ENCODE peak calls at places on chromosomes 3 and 15, in seven cellular contexts. O is NT2/D1; F is CD8-positive, alpha-beta memory T cell; T is HCT116; Z is psoas muscle; S is CD4-positive, alpha-beta T cell; M is HL-60. H is an unnamed sample. For H3K27me3, the result is how much of the 10 kb centered on the place peaks cover.

GRCh38 chr3:32392530-32393302 is 1.1 kb downstream of the CMTM7 start:
- DNase-seq in M (no peak), S (no peak), T (no peak), O (no peak), F (no peak), Z (peak), H (peak)

GRCh38 chr3:6074952-6075351 is 786.0 kb upstream of the GRM7 start:
- DNase-seq in M (no peak), O (no peak), S (no peak), F (no peak), T (no peak), Z (no peak), H (no peak)

GRCh38 chr3:52845691-52846426 is 11.0 kb upstream of the MUSTN1 start:
- DNase-seq in Z (peak), F (no peak), T (no peak), O (no peak), S (peak), M (no peak), H (no peak)

GRCh38 chr3:59515936-59516335 is 466.1 kb upstream of the CFAP20DC start:
- DNase-seq in Z (no peak), S (no peak), O (no peak), T (no peak), M (no peak), F (no peak), H (no peak)

GRCh38 chr3:145259166-145259565 is 901.8 kb downstream of the PLOD2 start:
- DNase-seq in S (no peak), O (no peak), T (no peak), Z (no peak), M (no peak), F (no peak), H (no peak)

GRCh38 chr15:43776718-43777292 is at the start of gene ELL3:
- DNase-seq in O (peak), M (peak), Z (peak), F (peak), T (peak), S (peak), H (peak)

GRCh38 chr3:48423883-48424695 is 5.8 kb downstream of the PLXNB1 start:
- DNase-seq in M (peak), T (no peak), S (no peak), F (no peak), Z (peak), O (no peak), H (no peak)

GRCh38 chr3:73622135-73622534 is 2.6 kb downstream of the PDZRN3 start:
- DNase-seq in O (no peak), T (no peak), S (no peak), Z (peak), F (no peak), M (no peak), H (peak)

GRCh38 chr3:49916686-49917085 is 12.9 kb downstream of the MON1A start:
- DNase-seq in S (no peak), T (no peak), Z (no peak), O (no peak), F (no peak), M (no peak), H (no peak)

GRCh38 chr3:171388537-171388936 is 71.7 kb downstream of the TNIK start:
- DNase-seq in Z (no peak), M (no peak), F (no peak), S (no peak), T (no peak), O (no peak), H (no peak)

GRCh38 chr15:71780349-71780976 is 29.9 kb upstream of the NR2E3 start:
- DNase-seq in T (no peak), O (peak), M (peak), F (peak), S (peak), Z (no peak), H (no peak)

GRCh38 chr3:159787191-159787590 is 201.4 kb upstream of the IL12A start:
- DNase-seq in Z (no peak), O (no peak), T (peak), M (no peak), S (no peak), F (no peak), H (no peak)

GRCh38 chr15:60137711-60138396 is 133.7 kb downstream of the FOXB1 start:
- DNase-seq in M (no peak), S (no peak), Z (no peak), O (no peak), T (no peak), F (no peak), H (no peak)

GRCh38 chr15:92801774-92802464 is 98.2 kb upstream of the CHD2 start:
- DNase-seq in T (peak), O (no peak), F (no peak), S (no peak), Z (peak), M (peak), H (peak)

GRCh38 chr3:1326546-1326945 is 233.7 kb downstream of the CNTN6 start:
- DNase-seq in S (no peak), M (no peak), O (no peak), F (no peak), T (no peak), Z (no peak), H (no peak)

GRCh38 chr15:56491110-56491722 is 26.3 kb upstream of the MNS1 start:
- DNase-seq in O (peak), M (peak), T (peak), S (peak), Z (no peak), F (peak), H (no peak)

GRCh38 chr3:54853573-54854404 is 74.1 kb downstream of the LRTM1 start:
- DNase-seq in M (peak), T (no peak), F (no peak), Z (peak), S (no peak), O (peak), H (peak)

GRCh38 chr3:53974314-53974713 is 82.7 kb upstream of the SELENOK start:
- DNase-seq in T (no peak), F (no peak), S (no peak), M (no peak), Z (no peak), O (no peak), H (no peak)

GRCh38 chr15:94066046-94066445 is 165.3 kb upstream of the MCTP2 start:
- DNase-seq in T (no peak), S (no peak), F (no peak), M (no peak), O (no peak), Z (no peak), H (no peak)

GRCh38 chr15:95175914-95176658 is 944.7 kb downstream of the MCTP2 start:
- DNase-seq in S (no peak), F (no peak), M (no peak), O (no peak), Z (no peak), T (no peak), H (no peak)

GRCh38 chr15:39963806-39964205 is 29.9 kb downstream of the EIF2AK4 start:
- DNase-seq in Z (no peak), S (no peak), T (no peak), M (no peak), F (no peak), O (no peak), H (no peak)

GRCh38 chr3:64030741-64031140 is 7.4 kb upstream of the PSMD6 start:
- DNase-seq in F (peak), Z (peak), O (peak), S (peak), M (peak), T (peak), H (peak)

GRCh38 chr15:99703603-99704443 is 29.4 kb downstream of the LYSMD4 start:
- DNase-seq in S (no peak), T (peak), F (no peak), Z (no peak), O (no peak), M (peak), H (no peak)

GRCh38 chr3:70805044-70805732 is 492.8 kb upstream of the MDFIC2 start:
- DNase-seq in M (no peak), F (no peak), Z (no peak), S (no peak), T (no peak), O (no peak), H (no peak)

GRCh38 chr15:83282859-83283812 is 1.3 kb downstream of the BNC1 start:
- DNase-seq in O (no peak), M (no peak), S (no peak), F (no peak), Z (peak), T (no peak), H (no peak)

GRCh38 chr3:134314588-134315285 is 59.5 kb downstream of the AMOTL2 start:
- DNase-seq in O (no peak), T (no peak), F (no peak), Z (no peak), M (no peak), S (no peak), H (no peak)

GRCh38 chr3:118187221-118187620 is 847.4 kb downstream of the IGSF11 start:
- DNase-seq in F (no peak), Z (no peak), M (no peak), S (no peak), T (no peak), O (no peak), H (no peak)

GRCh38 chr15:31302778-31303433 is 23.7 kb upstream of the KLF13 start:
- DNase-seq in M (no peak), Z (peak), S (no peak), F (no peak), T (no peak), O (no peak), H (peak)

GRCh38 chr3:88957751-88958452 is 149.5 kb upstream of the EPHA3 start:
- DNase-seq in F (no peak), T (no peak), Z (no peak), M (no peak), O (no peak), S (no peak), H (no peak)

GRCh38 chr3:31880020-31880419 is 101.0 kb downstream of the OSBPL10 start:
- DNase-seq in O (no peak), S (no peak), F (no peak), M (peak), T (no peak), Z (no peak), H (peak)

GRCh38 chr3:129958715-129959114 is 15.8 kb upstream of the TRH start:
- DNase-seq in Z (no peak), S (no peak), F (no peak), O (no peak), M (no peak), T (no peak), H (no peak)

GRCh38 chr3:186643493-186643892 is 3.3 kb downstream of the FETUB start:
- DNase-seq in Z (no peak), O (peak), M (no peak), T (no peak), S (no peak), F (no peak), H (no peak)

GRCh38 chr15:25739687-25740121 is 123.4 kb downstream of the ATP10A start:
- DNase-seq in F (no peak), Z (no peak), M (peak), T (no peak), S (peak), O (peak), H (no peak)

GRCh38 chr15:93617443-93617842 is 528.4 kb upstream of the RGMA start:
- DNase-seq in F (no peak), Z (peak), M (no peak), S (no peak), T (no peak), O (no peak), H (no peak)

GRCh38 chr3:179100652-179101051 is 29.0 kb upstream of the ZMAT3 start:
- DNase-seq in Z (no peak), F (no peak), O (no peak), S (no peak), M (no peak), T (no peak), H (no peak)

GRCh38 chr3:94686208-94686607 is 623.3 kb downstream of the NSUN3 start:
- DNase-seq in Z (no peak), O (no peak), M (no peak), F (no peak), T (no peak), S (no peak), H (no peak)

GRCh38 chr15:74384566-74385441 is 17.4 kb upstream of the CYP11A1 start:
- DNase-seq in O (no peak), T (no peak), F (peak), Z (peak), S (no peak), M (peak), H (no peak)

GRCh38 chr3:50572158-50572557 is 2.8 kb downstream of the HEMK1 start:
- DNase-seq in Z (peak), T (no peak), O (peak), F (peak), M (peak), S (peak), H (peak)

GRCh38 chr15:70471517-70471916 is 291.8 kb downstream of the UACA start:
- DNase-seq in O (no peak), Z (no peak), T (no peak), S (no peak), M (no peak), F (no peak), H (no peak)
- H3K27me3 ChIP-seq in O (under half), Z (under half), T (under half), S (under half), M (under half), F (under half), H (under half)

DNA sequence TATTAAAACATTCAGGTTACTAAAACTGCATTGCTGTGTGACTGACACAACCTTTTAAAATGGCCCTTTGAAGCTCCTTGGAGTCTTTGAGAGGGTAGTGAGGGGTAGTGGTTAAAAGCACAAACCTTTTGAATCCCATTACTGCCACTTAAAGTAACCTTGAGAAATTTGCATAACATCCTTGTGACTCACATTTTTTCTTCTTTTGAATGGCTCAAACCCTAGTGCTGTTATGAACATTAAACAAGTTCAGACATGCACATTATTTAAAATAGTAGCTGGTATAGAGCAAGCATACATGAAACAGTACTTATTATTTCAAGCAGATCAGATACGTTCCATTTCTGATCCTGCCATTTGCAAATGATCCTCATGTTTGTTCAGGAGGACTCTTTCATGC is 3.7 kb upstream of the CLDN1 start:
- DNase-seq in Z (no peak), T (no peak), S (no peak), M (no peak), F (no peak), O (no peak), H (no peak)
- H3K27me3 ChIP-seq in Z (under half), T (under half), S (under half), M (under half), F (under half), O (under half), H (under half)

GRCh38 chr15:52794665-52795463 is 4.7 kb upstream of the ONECUT1 start:
- DNase-seq in M (no peak), T (no peak), Z (no peak), F (no peak), O (no peak), S (no peak), H (no peak)
- H3K27me3 ChIP-seq in M (half or more), T (under half), Z (half or more), F (half or more), O (under half), S (half or more), H (half or more)

GRCh38 chr3:184543256-184543655 is 18.3 kb upstream of the EPHB3 start:
- DNase-seq in M (no peak), Z (no peak), F (no peak), S (no peak), T (no peak), O (no peak), H (no peak)

GRCh38 chr3:184543848-184544512 is 17.6 kb upstream of the EPHB3 start:
- DNase-seq in O (peak), Z (peak), M (peak), S (peak), T (peak), F (peak), H (peak)

GRCh38 chr3:184540777-184541681 is 20.6 kb upstream of the EPHB3 start:
- DNase-seq in Z (no peak), S (peak), F (peak), O (peak), M (peak), T (peak), H (peak)

GRCh38 chr3:184542577-184542976 is 19.0 kb upstream of the EPHB3 start:
- DNase-seq in T (no peak), M (no peak), F (no peak), Z (no peak), O (no peak), S (no peak), H (no peak)

GRCh38 chr3:184541886-184542562 is 19.6 kb upstream of the EPHB3 start:
- DNase-seq in F (no peak), Z (no peak), T (no peak), M (no peak), O (no peak), S (no peak), H (no peak)
- H3K27me3 ChIP-seq in F (under half), Z (under half), T (under half), M (under half), O (under half), S (under half), H (under half)

GRCh38 chr15:69675727-69676126 is 223.1 kb downstream of the RPLP1 start:
- DNase-seq in S (no peak), F (no peak), Z (no peak), O (no peak), M (no peak), T (no peak), H (no peak)
- H3K27me3 ChIP-seq in S (under half), F (under half), Z (under half), O (under half), M (under half), T (under half), H (under half)

DNA sequence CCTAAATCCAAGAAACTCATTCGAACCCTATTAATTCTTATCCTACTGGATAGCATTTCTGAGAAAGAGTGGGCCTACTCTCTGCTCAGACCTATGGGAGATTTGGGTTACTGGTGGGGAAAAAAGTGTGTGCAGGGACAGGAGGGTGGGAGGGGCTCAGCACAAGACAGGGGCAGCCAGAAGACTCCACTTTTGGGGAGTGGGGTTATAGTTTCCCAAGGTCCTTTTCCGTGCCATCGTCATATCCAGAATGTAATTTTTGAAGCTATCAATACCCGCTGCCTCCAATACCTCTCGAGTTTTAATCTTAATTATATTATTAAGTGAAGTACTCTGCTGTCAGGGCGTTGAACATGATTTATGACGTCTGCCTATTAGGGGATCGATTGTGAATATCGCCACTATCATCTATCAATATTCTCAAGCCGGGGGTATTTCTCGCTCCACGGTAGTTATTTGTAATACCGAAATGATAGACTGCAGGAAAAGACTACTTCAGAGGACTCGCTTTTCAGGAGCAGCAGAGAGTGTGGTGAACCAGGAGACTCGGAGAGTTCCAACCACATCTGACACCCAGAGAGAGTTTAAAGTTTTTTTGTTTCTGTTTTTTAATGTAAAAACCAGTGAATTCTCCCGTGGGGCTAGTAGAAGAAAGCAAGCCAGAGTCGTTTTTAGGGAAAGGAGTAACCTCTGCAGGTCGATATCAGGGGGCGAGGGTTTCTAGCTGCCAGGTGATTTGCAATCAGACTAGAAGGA is 20.6 kb downstream of the NR2F2 start:
- DNase-seq in O (no peak), M (no peak), Z (no peak), S (no peak), F (no peak), T (no peak), H (no peak)
- H3K27me3 ChIP-seq in O (half or more), M (under half), Z (under half), S (half or more), F (half or more), T (under half), H (under half)

H was measured in upper lobe of right lung.